ENCODE peak calls at places on chromosomes 2 and 18, in eight cellular contexts. C is K562, F is HCT116, I is GM12878, M is WTC11, U is H1, A is NB4, P is SK-N-SH. Y is an unnamed sample.

GRCh38 chr2:210445116-210445707 is 31.3 kb downstream of the LANCL1 start:
- DNase-seq in C (peak; percentile 14), F (peak; percentile 6), I (no peak), M (no peak), U (no peak), A (peak; percentile 45), P (peak; percentile 36), Y (peak; percentile 6)

GRCh38 chr2:197873293-197873701 is 68.9 kb downstream of the PLCL1 start:
- DNase-seq in C (no peak), F (no peak), I (no peak), M (peak; percentile 19), U (no peak), A (peak; percentile 10), P (no peak), Y (no peak)

GRCh38 chr18:76670564-76671288 is 151.6 kb upstream of the ZNF236 start:
- DNase-seq in C (no peak), F (no peak), I (no peak), M (no peak), U (no peak), A (no peak), P (no peak), Y (no peak)

GRCh38 chr18:41532344-41533086 is 422.5 kb upstream of the PIK3C3 start:
- DNase-seq in C (no peak), F (no peak), I (no peak), M (no peak), U (no peak), A (peak; percentile 11), P (no peak), Y (no peak)

GRCh38 chr2:224982226-224982625 is 60.0 kb downstream of the DOCK10 start:
- DNase-seq in C (no peak), F (no peak), I (no peak), M (no peak), U (no peak), A (no peak), P (peak; percentile 36), Y (no peak)

GRCh38 chr18:48828713-48829442 is 121.9 kb downstream of the SMAD7 start:
- DNase-seq in C (peak; percentile 86), F (no peak), I (no peak), M (peak; percentile 36), U (peak; percentile 54), A (no peak), P (peak; percentile 70), Y (no peak)

GRCh38 chr2:161223139-161223732 is 63.0 kb downstream of the TANK start:
- DNase-seq in C (peak; percentile 24), F (peak; percentile 37), I (no peak), M (no peak), U (no peak), A (peak; percentile 56), P (no peak), Y (no peak)

GRCh38 chr2:38245114-38245641 is 131.9 kb downstream of the ATL2 start:
- DNase-seq in C (no peak), F (no peak), I (no peak), M (no peak), U (no peak), A (no peak), P (no peak), Y (no peak)

GRCh38 chr2:30911327-30911726 is 104.1 kb upstream of the CAPN13 start:
- DNase-seq in C (no peak), F (no peak), I (no peak), M (no peak), U (no peak), A (no peak), P (no peak), Y (no peak)

GRCh38 chr2:30910686-30911085 is 103.4 kb upstream of the CAPN13 start:
- DNase-seq in C (no peak), F (no peak), I (no peak), M (no peak), U (no peak), A (no peak), P (no peak), Y (no peak)

GRCh38 chr2:30914456-30914855 is 107.2 kb upstream of the CAPN13 start:
- DNase-seq in C (no peak), F (no peak), I (no peak), M (no peak), U (no peak), A (no peak), P (no peak), Y (no peak)

GRCh38 chr2:30912056-30912455 is 104.8 kb upstream of the CAPN13 start:
- DNase-seq in C (no peak), F (no peak), I (no peak), M (no peak), U (no peak), A (no peak), P (no peak), Y (no peak)

GRCh38 chr2:30915485-30915884 is 108.2 kb upstream of the CAPN13 start:
- DNase-seq in C (peak; percentile 17), F (peak; percentile 7), I (no peak), M (peak; percentile 70), U (peak; percentile 72), A (peak; percentile 45), P (peak; percentile 77), Y (peak; percentile 34)
- TF ChIP-seq MAX in C (no peak), F (no peak), I (no peak), M (no peak), U (no peak), A (no peak), P (no peak), Y (no peak)

GRCh38 chr2:64679673-64680425 is 26.1 kb upstream of the SERTAD2 start:
- DNase-seq in C (no peak), F (no peak), I (no peak), M (no peak), U (no peak), A (no peak), P (peak; percentile 56), Y (no peak)

GRCh38 chr2:64677530-64677929 is 23.8 kb upstream of the SERTAD2 start:
- DNase-seq in C (no peak), F (no peak), I (no peak), M (no peak), U (no peak), A (no peak), P (no peak), Y (no peak)

GRCh38 chr2:64672708-64673107 is 19.0 kb upstream of the SERTAD2 start:
- DNase-seq in C (no peak), F (no peak), I (no peak), M (no peak), U (no peak), A (peak; percentile 58), P (no peak), Y (no peak)

GRCh38 chr2:64678771-64679615 is 25.3 kb upstream of the SERTAD2 start:
- DNase-seq in C (no peak), F (no peak), I (no peak), M (no peak), U (no peak), A (peak; percentile 30), P (no peak), Y (no peak)

DNA sequence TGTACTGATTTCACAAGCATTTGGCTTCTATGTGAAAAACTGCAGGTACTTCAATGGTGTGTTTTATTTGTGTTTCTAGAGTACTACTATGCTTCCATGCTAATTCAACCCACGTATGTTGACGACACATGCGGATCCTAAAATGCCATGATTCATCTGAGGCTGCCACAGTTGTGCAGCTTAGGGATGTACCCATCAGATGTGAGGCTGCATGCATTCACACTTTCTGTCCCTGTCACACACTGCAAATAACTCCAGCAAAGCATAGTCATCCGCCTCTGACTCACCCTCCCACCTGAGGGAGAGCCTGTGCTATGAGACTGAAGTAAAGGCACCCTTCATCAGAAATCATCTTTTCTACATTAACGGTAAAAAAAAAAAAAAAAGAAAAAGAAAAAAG is 22.1 kb upstream of the SERTAD2 start:
- DNase-seq in C (peak; percentile 29), F (no peak), I (no peak), M (no peak), U (no peak), A (peak; percentile 36), P (no peak), Y (peak; percentile 32)
- TF ChIP-seq MAX in C (no peak), F (no peak), I (no peak), M (no peak), U (no peak), A (no peak), P (no peak), Y (no peak)

GRCh38 chr18:51195602-51196115 is 1.8 kb downstream of the MEX3C start:
- DNase-seq in C (peak; percentile 6), F (peak; percentile 18), I (no peak), M (peak; percentile 22), U (peak; percentile 48), A (peak; percentile 61), P (peak; percentile 37), Y (peak; percentile 54)

GRCh38 chr18:51194604-51195003 is 2.9 kb downstream of the MEX3C start:
- DNase-seq in C (no peak), F (no peak), I (no peak), M (no peak), U (no peak), A (peak; percentile 16), P (no peak), Y (no peak)

GRCh38 chr18:51196116-51196810 is 1.2 kb downstream of the MEX3C start:
- DNase-seq in C (peak; percentile 5), F (no peak), I (no peak), M (peak; percentile 12), U (no peak), A (peak; percentile 48), P (no peak), Y (peak; percentile 7)

GRCh38 chr18:51193621-51194287 is 3.7 kb downstream of the MEX3C start:
- DNase-seq in C (no peak), F (no peak), I (no peak), M (no peak), U (no peak), A (no peak), P (no peak), Y (no peak)

DNA sequence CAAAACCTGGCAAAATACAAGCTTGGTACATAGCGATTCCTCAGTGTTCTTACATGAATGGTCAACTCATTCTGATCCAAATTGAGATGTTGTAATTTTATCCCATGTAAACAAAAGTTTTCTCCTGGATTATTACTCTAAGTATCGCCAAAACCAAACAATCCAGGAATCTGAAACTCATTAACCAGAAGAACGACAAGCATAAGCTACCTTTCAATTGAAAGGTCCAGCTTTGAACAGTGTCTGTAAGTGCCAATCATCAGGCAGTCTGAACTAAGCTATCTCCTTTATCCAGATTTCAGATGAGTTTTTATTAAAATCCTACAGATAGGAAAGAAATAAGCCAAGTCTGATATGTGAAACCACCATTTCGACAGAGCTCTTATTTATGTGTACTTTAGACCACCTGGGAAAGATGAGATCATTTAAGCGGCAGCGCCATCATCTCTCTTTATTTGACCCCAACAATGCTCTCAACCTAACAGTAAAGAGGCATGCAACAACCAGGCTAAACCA is 2.3 kb downstream of the MEX3C start:
- DNase-seq in C (no peak), F (no peak), I (no peak), M (no peak), U (no peak), A (no peak), P (no peak), Y (no peak)
- TF ChIP-seq MAX in C (no peak), F (no peak), I (peak; percentile 38), M (no peak), U (no peak), A (peak; percentile 28), P (peak; percentile 9), Y (no peak)

GRCh38 chr18:7117390-7118355 is at the start of gene LAMA1:
- DNase-seq in C (no peak), F (no peak), I (no peak), M (peak; percentile 74), U (peak; percentile 83), A (no peak), P (peak; percentile 89), Y (no peak)

GRCh38 chr18:7111134-7111533 is 6.5 kb downstream of the LAMA1 start:
- DNase-seq in C (no peak), F (no peak), I (no peak), M (no peak), U (no peak), A (no peak), P (no peak), Y (no peak)

GRCh38 chr18:7116832-7117389 is 686 bp downstream of the LAMA1 start:
- DNase-seq in C (no peak), F (no peak), I (no peak), M (peak; percentile 60), U (peak; percentile 74), A (no peak), P (peak; percentile 73), Y (no peak)

DNA sequence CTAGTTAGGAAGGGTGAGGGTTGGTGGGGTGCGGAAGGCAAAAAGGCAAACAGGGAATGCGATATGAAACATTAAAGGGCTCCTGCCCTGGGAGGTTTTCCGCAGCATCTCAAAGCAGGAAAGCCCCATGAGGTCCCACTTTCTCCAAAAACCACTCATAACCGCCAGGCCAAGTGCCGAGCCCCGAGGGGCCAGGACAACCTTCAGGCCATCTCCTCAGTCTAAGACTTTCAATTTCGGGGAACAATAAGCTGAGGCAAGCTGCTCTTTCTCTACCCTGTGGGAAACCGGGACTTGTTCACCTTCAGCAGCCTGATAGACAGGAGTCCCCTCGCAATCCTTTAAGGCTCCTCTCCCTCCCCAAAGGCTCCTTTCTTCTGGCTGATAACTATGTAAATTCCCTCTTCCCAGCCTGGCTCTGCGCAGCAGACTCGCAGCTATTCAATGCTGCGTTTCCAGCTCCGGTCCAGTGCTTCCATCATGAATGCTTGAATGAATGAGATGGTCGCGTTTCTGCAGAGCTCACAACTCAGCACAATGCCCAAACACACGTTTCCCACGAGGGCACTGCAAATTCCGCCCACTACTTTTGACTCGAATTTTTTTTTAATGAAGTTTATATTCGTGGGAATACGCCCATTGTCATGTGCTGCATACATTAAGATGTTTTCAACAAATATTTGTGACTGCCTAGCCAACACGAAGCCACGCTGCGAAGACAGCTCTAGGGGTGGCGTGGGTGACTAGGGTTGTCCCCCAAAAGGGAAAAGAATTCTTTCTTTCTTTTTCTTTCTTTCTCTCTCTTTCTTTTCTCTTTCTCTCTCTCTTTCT is 1.4 kb downstream of the LAMA1 start:
- DNase-seq in C (no peak), F (no peak), I (no peak), M (peak; percentile 27), U (peak; percentile 52), A (no peak), P (peak; percentile 45), Y (no peak)
- TF ChIP-seq MAX in C (no peak), F (no peak), I (no peak), M (no peak), U (no peak), A (no peak), P (no peak), Y (no peak)